ENCODE peak calls at places on chromosomes 13 and 19, in four cellular contexts. D, S, O and B are unnamed samples.

GRCh38 chr13:30737511-30738342 is 2.4 kb downstream of the ALOX5AP start:
- DNase-seq in D (no peak), S (no peak), O (no peak), B (no peak)

GRCh38 chr19:11506101-11506555 is 489 bp upstream of the ZNF653 start:
- DNase-seq in D (no peak), S (no peak), O (no peak), B (no peak)

GRCh38 chr19:40424637-40425449 is 949 bp downstream of the SERTAD1 start:
- DNase-seq in S (no peak), O (no peak), D (peak; percentile 49), B (no peak)

GRCh38 chr13:19601749-19602725 is 31.4 kb upstream of the MPHOSPH8 start:
- DNase-seq in O (no peak), D (peak; percentile 56), S (peak; percentile 42), B (peak; percentile 65)

GRCh38 chr13:74145249-74145970 is 11.2 kb upstream of the KLF12 start:
- DNase-seq in S (no peak), D (no peak), O (no peak), B (no peak)

GRCh38 chr13:48146636-48147035 is 51.7 kb upstream of the MED4 start:
- DNase-seq in S (no peak), D (no peak), O (no peak), B (no peak)

GRCh38 chr13:59519776-59520175 is 644.0 kb downstream of the DIAPH3 start:
- DNase-seq in S (no peak), O (no peak), D (no peak), B (no peak)

GRCh38 chr19:41302624-41303351 is 7.2 kb upstream of the CCDC97 start:
- DNase-seq in D (no peak), O (no peak), S (no peak), B (no peak)

GRCh38 chr19:16076958-16077611 is 790 bp downstream of the TPM4 start:
- DNase-seq in S (no peak), D (peak; percentile 30), O (peak; percentile 62), B (peak; percentile 39)

GRCh38 chr19:51064534-51065220 is at the start of gene KLK13:
- DNase-seq in D (peak; percentile 77), O (peak; percentile 51), S (no peak), B (no peak)

GRCh38 chr19:5567360-5567970 is at the start of gene TINCR:
- DNase-seq in S (peak; percentile 47), O (no peak), D (no peak), B (no peak)

GRCh38 chr13:50843256-50844043 is at the start of gene DLEU7:
- DNase-seq in O (no peak), D (no peak), S (peak; percentile 56), B (peak; percentile 41)

GRCh38 chr13:86906458-86906857 is 764.7 kb upstream of the SLITRK5 start:
- DNase-seq in S (no peak), O (no peak), D (no peak), B (no peak)

GRCh38 chr13:85497652-85498051 is 301.6 kb downstream of the SLITRK6 start:
- DNase-seq in O (no peak), D (no peak), S (no peak), B (no peak)

GRCh38 chr13:23707674-23708073 is 137.5 kb downstream of the TNFRSF19 start:
- DNase-seq in D (no peak), S (no peak), O (no peak), B (no peak)

GRCh38 chr13:27643334-27644158 is 21.9 kb downstream of the POLR1D start:
- DNase-seq in D (no peak), O (no peak), S (no peak), B (no peak)

GRCh38 chr13:45584816-45585215 is 30.7 kb downstream of the ERICH6B start:
- DNase-seq in O (no peak), D (no peak), S (no peak), B (no peak)

GRCh38 chr19:54136086-54136863 is 1.3 kb upstream of the CNOT3 start:
- DNase-seq in S (no peak), D (no peak), O (no peak), B (no peak)

GRCh38 chr19:51600940-51601575 is 29.1 kb downstream of the SIGLEC5 start:
- DNase-seq in O (no peak), S (no peak), D (no peak), B (no peak)

GRCh38 chr19:7928741-7929701 is 3.1 kb upstream of the CTXN1 start:
- DNase-seq in O (no peak), S (peak; percentile 42), D (peak; percentile 55), B (no peak)
- TF ChIP-seq CTCF in O (no peak), S (peak; percentile 56), D (no peak), B (peak; percentile 56)

GRCh38 chr19:38759590-38760003 is 13.7 kb downstream of the LGALS7 start:
- DNase-seq in O (no peak), S (no peak), D (peak; percentile 50), B (no peak)
- TF ChIP-seq CTCF in O (no peak), S (no peak), D (no peak), B (no peak)

GRCh38 chr13:49649244-49649962 is 21.1 kb downstream of the ARL11 start:
- DNase-seq in O (no peak), S (no peak), D (no peak), B (no peak)
- TF ChIP-seq CTCF in O (no peak), S (peak; percentile 26), D (no peak), B (no peak)

GRCh38 chr13:113153810-113154748 is 4.4 kb upstream of the PROZ start:
- DNase-seq in D (peak; percentile 80), O (peak; percentile 83), S (peak; percentile 55), B (peak; percentile 75)
- TF ChIP-seq CTCF in D (no peak), O (no peak), S (no peak), B (no peak)

GRCh38 chr19:27779953-27780352 is 1433.0 kb downstream of the UQCRFS1 start:
- DNase-seq in O (no peak), D (no peak), S (no peak), B (no peak)

GRCh38 chr19:27776020-27776419 is 1436.9 kb downstream of the UQCRFS1 start:
- DNase-seq in S (no peak), O (no peak), D (no peak), B (no peak)

GRCh38 chr19:27777242-27777641 is 1435.7 kb downstream of the UQCRFS1 start:
- DNase-seq in S (no peak), O (no peak), D (no peak), B (no peak)

GRCh38 chr19:27776524-27776923 is 1436.4 kb downstream of the UQCRFS1 start:
- DNase-seq in D (no peak), S (no peak), O (no peak), B (no peak)

GRCh38 chr19:27777726-27778125 is 1435.2 kb downstream of the UQCRFS1 start:
- DNase-seq in O (no peak), D (no peak), S (no peak), B (no peak)
- TF ChIP-seq CTCF in O (no peak), D (no peak), S (peak; percentile 31), B (peak; percentile 28)

DNA sequence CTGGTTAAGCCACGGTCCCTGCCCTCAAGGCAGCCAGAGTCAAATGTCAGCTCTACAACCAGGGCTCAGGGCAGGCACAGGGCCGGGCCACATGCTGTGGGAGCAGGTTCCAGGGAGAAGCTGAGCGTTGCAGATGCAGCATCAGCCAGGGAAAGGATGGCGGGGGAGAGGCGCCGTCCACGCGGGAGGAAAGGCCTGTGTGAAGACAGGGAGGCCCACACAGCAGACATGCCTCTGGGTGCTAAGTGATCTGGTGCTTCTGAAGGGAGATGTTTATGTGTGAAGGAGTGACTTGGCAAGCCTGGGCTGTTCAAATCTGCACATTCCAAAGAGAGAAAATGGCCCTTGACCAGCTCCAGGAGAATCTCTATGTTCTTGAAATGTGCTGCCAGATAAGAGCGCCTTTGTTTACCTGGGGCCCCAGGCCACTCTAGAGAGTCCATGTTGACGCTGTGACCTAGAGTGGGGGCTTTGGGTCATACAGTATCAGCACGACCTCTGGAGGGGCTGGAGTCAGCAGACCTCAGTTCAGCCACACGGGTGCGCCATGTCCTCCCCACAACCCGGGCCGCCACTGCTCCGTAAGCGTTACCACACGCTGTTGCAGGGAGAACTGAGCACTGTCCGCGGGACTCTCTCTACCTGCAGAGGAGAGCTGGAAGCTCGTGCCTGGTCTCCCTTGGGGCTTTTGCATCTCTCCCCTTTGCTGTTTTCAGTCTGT is 15.9 kb upstream of the ATF5 start:
- DNase-seq in O (no peak), S (no peak), D (no peak), B (no peak)
- TF ChIP-seq CTCF in O (no peak), S (peak; percentile 27), D (no peak), B (no peak)

GRCh38 chr19:17333611-17334413 is 843 bp downstream of the ANO8 start:
- DNase-seq in S (no peak), D (no peak), O (no peak), B (no peak)
- TF ChIP-seq CTCF in S (no peak), D (no peak), O (no peak), B (no peak)